ENCODE peak calls at places on chromosomes 4 and X, in nine cellular contexts. H is HFFc6, Q is NCI-H526 treated with DMSO at 0.1 percent for 48 hours, Z is left colon, X is SJSA1, S is ovary, Y is AG04450, P is NCI-H2081, B is AG09319. E is an unnamed sample.

GRCh38 chr4:17447675-17448298 is 64.1 kb downstream of the QDPR start:
- DNase-seq in H (peak), Q (peak), Z (no peak), X (peak), S (no peak), Y (peak), P (peak), B (peak), E (no peak)

GRCh38 chr4:16157609-16158503 is 68.4 kb downstream of the TAPT1 start:
- DNase-seq in H (no peak), Q (no peak), Z (no peak), X (no peak), S (no peak), Y (no peak), P (no peak), B (no peak), E (no peak)

GRCh38 chr4:6441202-6441582 is 31.2 kb downstream of the PPP2R2C start:
- DNase-seq in H (no peak), Q (no peak), Z (no peak), X (no peak), S (no peak), Y (no peak), P (no peak), B (no peak), E (no peak)

GRCh38 chr4:98996056-98996941 is 778 bp downstream of the METAP1 start:
- DNase-seq in H (peak), Q (peak), Z (no peak), X (peak), S (no peak), Y (no peak), P (no peak), B (no peak), E (no peak)

GRCh38 chr4:185932491-185932890 is 120.5 kb upstream of the SORBS2 start:
- DNase-seq in H (no peak), Q (no peak), Z (no peak), X (no peak), S (no peak), Y (no peak), P (no peak), B (no peak), E (no peak)

GRCh38 chr4:181656748-181657147 is 586.5 kb upstream of the TENM3 start:
- DNase-seq in H (no peak), Q (no peak), Z (no peak), X (no peak), S (no peak), Y (no peak), P (no peak), B (no peak), E (no peak)

GRCh38 chrX:111465664-111466063 is 45.8 kb upstream of the SERTM2 start:
- DNase-seq in H (no peak), Q (no peak), Z (no peak), X (no peak), S (no peak), Y (no peak), P (no peak), B (no peak), E (no peak)

GRCh38 chrX:149512225-149512885 is 7.2 kb upstream of the IDS start:
- DNase-seq in H (peak), Q (peak), Z (no peak), X (peak), S (no peak), Y (no peak), P (no peak), B (no peak), E (no peak)

GRCh38 chr4:42399393-42399792 is 2.1 kb downstream of the SHISA3 start:
- DNase-seq in H (no peak), Q (no peak), Z (no peak), X (no peak), S (no peak), Y (no peak), P (no peak), B (no peak), E (no peak)

GRCh38 chr4:182918791-182919302 is 1.7 kb upstream of the DCTD start:
- DNase-seq in H (no peak), Q (no peak), Z (no peak), X (no peak), S (no peak), Y (no peak), P (no peak), B (no peak), E (no peak)

GRCh38 chr4:83771113-83771705 is 235.3 kb downstream of the GPAT3 start:
- DNase-seq in H (peak), Q (peak), Z (no peak), X (peak), S (peak), Y (peak), P (peak), B (peak), E (no peak)

GRCh38 chr4:128979934-128980333 is 113.4 kb downstream of the SCLT1 start:
- DNase-seq in H (peak), Q (no peak), Z (no peak), X (no peak), S (no peak), Y (peak), P (no peak), B (peak), E (no peak)

GRCh38 chr4:137896221-137896737 is 345.9 kb downstream of the SLC7A11 start:
- DNase-seq in H (no peak), Q (no peak), Z (no peak), X (peak), S (no peak), Y (no peak), P (no peak), B (no peak), E (no peak)

GRCh38 chr4:140681201-140681600 is 75.0 kb downstream of the TBC1D9 start:
- DNase-seq in H (no peak), Q (no peak), Z (no peak), X (no peak), S (no peak), Y (no peak), P (no peak), B (no peak), E (no peak)

GRCh38 chr4:37051111-37051510 is 193.4 kb upstream of the NWD2 start:
- DNase-seq in H (no peak), Q (no peak), Z (no peak), X (no peak), S (no peak), Y (no peak), P (no peak), B (no peak), E (no peak)

GRCh38 chrX:19893722-19894121 is 6.3 kb upstream of the SH3KBP1 start:
- DNase-seq in H (peak), Q (no peak), Z (no peak), X (peak), S (no peak), Y (no peak), P (no peak), B (no peak), E (no peak)

GRCh38 chrX:39167791-39168190 is 366.5 kb downstream of the MID1IP1 start:
- DNase-seq in H (no peak), Q (no peak), Z (no peak), X (no peak), S (no peak), Y (no peak), P (no peak), B (no peak), E (no peak)

GRCh38 chr4:52751349-52751911 is at the start of gene ERVMER34-1:
- DNase-seq in H (no peak), Q (peak), Z (peak), X (no peak), S (peak), Y (no peak), P (no peak), B (no peak), E (peak)

GRCh38 chrX:56795309-56795868 is 66.3 kb downstream of the NBDY start:
- DNase-seq in H (no peak), Q (no peak), Z (no peak), X (no peak), S (no peak), Y (no peak), P (no peak), B (no peak), E (peak)

GRCh38 chrX:68694429-68695205 is 47.2 kb downstream of the STARD8 start:
- DNase-seq in H (no peak), Q (no peak), Z (no peak), X (no peak), S (no peak), Y (no peak), P (no peak), B (no peak), E (no peak)

GRCh38 chrX:120365320-120365719 is 3.4 kb downstream of the ATP1B4 start:
- DNase-seq in H (no peak), Q (no peak), Z (peak), X (peak), S (peak), Y (no peak), P (peak), B (no peak), E (peak)

GRCh38 chr4:53916431-53916889 is 147.9 kb downstream of the CHIC2 start:
- DNase-seq in H (peak), Q (no peak), Z (no peak), X (no peak), S (no peak), Y (no peak), P (no peak), B (no peak), E (no peak)

GRCh38 chr4:83124079-83124780 is 9.7 kb upstream of the PLAC8 start:
- DNase-seq in H (peak), Q (no peak), Z (no peak), X (peak), S (no peak), Y (no peak), P (no peak), B (no peak), E (no peak)

GRCh38 chr4:4875611-4876010 is 16.1 kb downstream of the MSX1 start:
- DNase-seq in H (no peak), Q (no peak), Z (no peak), X (no peak), S (no peak), Y (no peak), P (no peak), B (no peak), E (no peak)

GRCh38 chr4:8084031-8084660 is 74.5 kb downstream of the ABLIM2 start:
- DNase-seq in H (no peak), Q (no peak), Z (no peak), X (no peak), S (no peak), Y (no peak), P (no peak), B (no peak), E (no peak)

GRCh38 chr4:85968945-85969830 is 390.7 kb downstream of the MAPK10 start:
- DNase-seq in H (peak), Q (no peak), Z (no peak), X (peak), S (no peak), Y (peak), P (peak), B (no peak), E (no peak)

GRCh38 chrX:149462849-149463248 is 42.3 kb downstream of the IDS start:
- DNase-seq in H (no peak), Q (no peak), Z (no peak), X (no peak), S (no peak), Y (no peak), P (no peak), B (peak), E (no peak)

GRCh38 chr4:55754754-55755350 is 64.7 kb upstream of the EXOC1L start:
- DNase-seq in H (no peak), Q (no peak), Z (no peak), X (peak), S (no peak), Y (no peak), P (no peak), B (peak), E (no peak)

GRCh38 chr4:156970501-156971167 is 965 bp downstream of the PDGFC start:
- DNase-seq in H (peak), Q (peak), Z (peak), X (peak), S (peak), Y (no peak), P (no peak), B (no peak), E (peak)

GRCh38 chrX:49988128-49988527 is 65.7 kb downstream of the CLCN5 start:
- DNase-seq in H (no peak), Q (no peak), Z (no peak), X (no peak), S (no peak), Y (no peak), P (no peak), B (no peak), E (no peak)

GRCh38 chr4:37675587-37676290 is 10.4 kb downstream of the RELL1 start:
- DNase-seq in H (no peak), Q (no peak), Z (peak), X (no peak), S (no peak), Y (no peak), P (no peak), B (no peak), E (no peak)

GRCh38 chrX:119228506-119229290 is 7.4 kb upstream of the PGRMC1 start:
- DNase-seq in H (peak), Q (no peak), Z (no peak), X (peak), S (no peak), Y (peak), P (no peak), B (peak), E (no peak)

GRCh38 chr4:3250438-3250955 is 1.5 kb downstream of the MSANTD1 start:
- DNase-seq in H (no peak), Q (no peak), Z (no peak), X (no peak), S (no peak), Y (no peak), P (no peak), B (no peak), E (no peak)

GRCh38 chrX:80808854-80809493 is 703 bp downstream of the BRWD3 start:
- DNase-seq in H (no peak), Q (peak), Z (peak), X (peak), S (peak), Y (no peak), P (no peak), B (no peak), E (no peak)

GRCh38 chrX:2502668-2503519 is 2.1 kb upstream of the DHRSX start:
- DNase-seq in H (peak), Q (no peak), Z (no peak), X (no peak), S (peak), Y (no peak), P (no peak), B (no peak), E (peak)

GRCh38 chr4:78688385-78688784 is 87.8 kb upstream of the BMP2K start:
- DNase-seq in H (no peak), Q (no peak), Z (no peak), X (no peak), S (no peak), Y (no peak), P (no peak), B (no peak), E (no peak)